ENCODE peak calls at places on chromosomes 7 and 10, in six cellular contexts. One of them, this sample, is unnamed.

GRCh38 chr7:35971133-35971995 is 170.5 kb downstream of the SEPTIN7 start:
- DNase-seq in AG10803: no peak
- DNase-seq in iPS DF 6.9: no peak
- DNase-seq in uterus: no peak
- DNase-seq in heart right ventricle: no peak
- DNase-seq in BJ: no peak
- DNase-seq in this sample: no peak

GRCh38 chr10:21326594-21326993 is 198.9 kb downstream of the SKIDA1 start:
- DNase-seq in AG10803: no peak
- DNase-seq in iPS DF 6.9: no peak
- DNase-seq in uterus: no peak
- DNase-seq in heart right ventricle: no peak
- DNase-seq in BJ: no peak
- DNase-seq in this sample: no peak

GRCh38 chr10:80136134-80136571 is 3.6 kb downstream of the PLAC9 start:
- DNase-seq in AG10803: peak
- DNase-seq in iPS DF 6.9: no peak
- DNase-seq in uterus: peak
- DNase-seq in heart right ventricle: peak
- DNase-seq in BJ: peak
- DNase-seq in this sample: peak

GRCh38 chr10:30531751-30532530 is 97.6 kb downstream of the LYZL2 start:
- DNase-seq in AG10803: no peak
- DNase-seq in iPS DF 6.9: no peak
- DNase-seq in uterus: no peak
- DNase-seq in heart right ventricle: no peak
- DNase-seq in BJ: no peak
- DNase-seq in this sample: no peak

GRCh38 chr10:79404231-79404609 is 41.2 kb downstream of the ZCCHC24 start:
- DNase-seq in AG10803: peak
- DNase-seq in iPS DF 6.9: no peak
- DNase-seq in uterus: peak
- DNase-seq in heart right ventricle: peak
- DNase-seq in BJ: peak
- DNase-seq in this sample: peak

GRCh38 chr10:50622497-50623298 is 1.1 kb downstream of the SGMS1 start:
- DNase-seq in AG10803: peak
- DNase-seq in iPS DF 6.9: no peak
- DNase-seq in uterus: peak
- DNase-seq in heart right ventricle: peak
- DNase-seq in BJ: no peak
- DNase-seq in this sample: no peak

GRCh38 chr10:4819707-4820106 is 6.3 kb upstream of the AKR1E2 start:
- DNase-seq in AG10803: no peak
- DNase-seq in iPS DF 6.9: no peak
- DNase-seq in uterus: no peak
- DNase-seq in heart right ventricle: no peak
- DNase-seq in BJ: no peak
- DNase-seq in this sample: no peak

GRCh38 chr7:27080844-27081423 is 14.9 kb downstream of the HOXA1 start:
- DNase-seq in AG10803: peak
- DNase-seq in iPS DF 6.9: no peak
- DNase-seq in uterus: no peak
- DNase-seq in heart right ventricle: no peak
- DNase-seq in BJ: no peak
- DNase-seq in this sample: no peak

GRCh38 chr7:150737265-150738055 is at the start of gene GIMAP5:
- DNase-seq in AG10803: no peak
- DNase-seq in iPS DF 6.9: no peak
- DNase-seq in uterus: no peak
- DNase-seq in heart right ventricle: no peak
- DNase-seq in BJ: no peak
- DNase-seq in this sample: no peak

GRCh38 chr10:110632591-110633215 is 11.4 kb upstream of the RBM20 start:
- DNase-seq in AG10803: peak
- DNase-seq in iPS DF 6.9: no peak
- DNase-seq in uterus: no peak
- DNase-seq in heart right ventricle: no peak
- DNase-seq in BJ: no peak
- DNase-seq in this sample: no peak

GRCh38 chr10:110636572-110636931 is 7.6 kb upstream of the RBM20 start:
- DNase-seq in AG10803: no peak
- DNase-seq in iPS DF 6.9: no peak
- DNase-seq in uterus: no peak
- DNase-seq in heart right ventricle: no peak
- DNase-seq in BJ: no peak
- DNase-seq in this sample: no peak

GRCh38 chr10:110631934-110632333 is 12.2 kb upstream of the RBM20 start:
- DNase-seq in AG10803: no peak
- DNase-seq in iPS DF 6.9: no peak
- DNase-seq in uterus: no peak
- DNase-seq in heart right ventricle: no peak
- DNase-seq in BJ: no peak
- DNase-seq in this sample: no peak

GRCh38 chr10:110636932-110637557 is 7.1 kb upstream of the RBM20 start:
- DNase-seq in AG10803: no peak
- DNase-seq in iPS DF 6.9: no peak
- DNase-seq in uterus: no peak
- DNase-seq in heart right ventricle: peak
- DNase-seq in BJ: no peak
- DNase-seq in this sample: no peak

DNA sequence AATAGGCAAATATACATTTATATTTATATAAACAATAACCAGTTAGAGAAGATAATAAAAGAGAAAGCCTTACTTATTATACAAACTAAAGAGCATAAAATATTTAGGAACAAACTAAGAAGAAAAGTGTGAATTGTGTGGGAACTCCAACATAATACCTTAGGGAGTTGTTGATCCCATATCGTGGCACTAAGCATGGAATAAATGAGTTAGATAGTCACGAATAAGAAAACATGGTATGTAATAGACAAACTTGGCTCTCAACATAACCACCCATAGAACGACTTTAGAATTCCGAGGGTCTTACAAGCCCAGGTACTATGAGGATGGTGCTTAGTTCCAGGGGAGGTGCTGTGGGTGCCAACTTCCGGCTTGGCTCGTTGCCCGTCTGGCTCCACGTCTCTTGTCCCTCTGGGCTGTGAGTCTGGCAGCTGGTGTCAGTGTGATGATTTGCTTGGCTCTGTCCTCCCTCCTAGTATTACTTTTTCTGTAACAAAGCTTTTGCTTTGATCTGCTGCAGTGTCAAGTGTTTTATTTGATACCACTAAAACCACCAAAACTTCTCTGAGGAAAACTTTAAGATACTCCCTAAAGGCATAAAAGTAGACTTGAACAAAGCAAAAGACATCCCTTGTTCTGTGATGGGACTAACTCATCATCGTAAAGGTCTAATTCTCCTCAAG is 9.5 kb upstream of the RBM20 start:
- DNase-seq in AG10803: no peak
- DNase-seq in iPS DF 6.9: no peak
- DNase-seq in uterus: no peak
- DNase-seq in heart right ventricle: peak
- DNase-seq in BJ: no peak
- DNase-seq in this sample: no peak
- H3K4me3 ChIP-seq in AG10803: no peak
- H3K4me3 ChIP-seq in iPS DF 6.9: no peak
- H3K4me3 ChIP-seq in uterus: no peak
- H3K4me3 ChIP-seq in heart right ventricle: no peak
- H3K4me3 ChIP-seq in BJ: no peak
- H3K4me3 ChIP-seq in this sample: no peak

GRCh38 chr7:101486056-101486763 is 123.5 kb downstream of the COL26A1 start:
- DNase-seq in AG10803: peak
- DNase-seq in iPS DF 6.9: no peak
- DNase-seq in uterus: no peak
- DNase-seq in heart right ventricle: no peak
- DNase-seq in BJ: peak
- DNase-seq in this sample: no peak
- H3K4me3 ChIP-seq in AG10803: no peak
- H3K4me3 ChIP-seq in iPS DF 6.9: no peak
- H3K4me3 ChIP-seq in uterus: no peak
- H3K4me3 ChIP-seq in heart right ventricle: no peak
- H3K4me3 ChIP-seq in BJ: no peak
- H3K4me3 ChIP-seq in this sample: no peak

GRCh38 chr10:47139121-47139520 is 160.9 kb upstream of the GDF10 start:
- DNase-seq in AG10803: no peak
- DNase-seq in iPS DF 6.9: no peak
- DNase-seq in uterus: no peak
- DNase-seq in heart right ventricle: no peak
- DNase-seq in BJ: no peak
- DNase-seq in this sample: no peak

GRCh38 chr10:47136866-47137265 is 163.1 kb upstream of the GDF10 start:
- DNase-seq in AG10803: peak
- DNase-seq in iPS DF 6.9: no peak
- DNase-seq in uterus: no peak
- DNase-seq in heart right ventricle: no peak
- DNase-seq in BJ: no peak
- DNase-seq in this sample: no peak

GRCh38 chr10:47134166-47134565 is 165.8 kb upstream of the GDF10 start:
- DNase-seq in AG10803: no peak
- DNase-seq in iPS DF 6.9: no peak
- DNase-seq in uterus: no peak
- DNase-seq in heart right ventricle: no peak
- DNase-seq in BJ: no peak
- DNase-seq in this sample: no peak

GRCh38 chr10:47140752-47141348 is 159.1 kb upstream of the GDF10 start:
- DNase-seq in AG10803: no peak
- DNase-seq in iPS DF 6.9: no peak
- DNase-seq in uterus: peak
- DNase-seq in heart right ventricle: no peak
- DNase-seq in BJ: no peak
- DNase-seq in this sample: no peak

GRCh38 chr10:47137311-47137851 is 162.6 kb upstream of the GDF10 start:
- DNase-seq in AG10803: peak
- DNase-seq in iPS DF 6.9: no peak
- DNase-seq in uterus: no peak
- DNase-seq in heart right ventricle: no peak
- DNase-seq in BJ: peak
- DNase-seq in this sample: peak
- H3K4me3 ChIP-seq in AG10803: no peak
- H3K4me3 ChIP-seq in iPS DF 6.9: no peak
- H3K4me3 ChIP-seq in uterus: no peak
- H3K4me3 ChIP-seq in heart right ventricle: no peak
- H3K4me3 ChIP-seq in BJ: no peak
- H3K4me3 ChIP-seq in this sample: no peak

GRCh38 chr7:101231644-101232043 is 6.0 kb downstream of the CLDN15 start:
- DNase-seq in AG10803: no peak
- DNase-seq in iPS DF 6.9: no peak
- DNase-seq in uterus: no peak
- DNase-seq in heart right ventricle: no peak
- DNase-seq in BJ: no peak
- DNase-seq in this sample: no peak
- H3K4me3 ChIP-seq in AG10803: no peak
- H3K4me3 ChIP-seq in iPS DF 6.9: no peak
- H3K4me3 ChIP-seq in uterus: no peak
- H3K4me3 ChIP-seq in heart right ventricle: no peak
- H3K4me3 ChIP-seq in BJ: no peak
- H3K4me3 ChIP-seq in this sample: no peak